ENCODE peak calls at places on chromosomes 1 and 21, in four cellular contexts. R is HepG2, A is WTC11, S is GM12878. P is an unnamed sample.

GRCh38 chr1:162663086-162663485 is 30.8 kb downstream of the DDR2 start:
- DNase-seq in R (no peak), A (no peak), S (no peak), P (no peak)

GRCh38 chr1:17162941-17163340 is 42.0 kb upstream of the PADI1 start:
- DNase-seq in R (no peak), A (no peak), S (no peak), P (peak; percentile 7)

GRCh38 chr21:44871576-44872265 is 1.8 kb downstream of the PTTG1IP start:
- DNase-seq in R (peak; percentile 71), A (no peak), S (no peak), P (no peak)

GRCh38 chr1:38114231-38114630 is 67.6 kb upstream of the POU3F1 start:
- DNase-seq in R (no peak), A (no peak), S (no peak), P (no peak)

GRCh38 chr1:155218854-155219591 is 10.5 kb downstream of the MTX1 start:
- DNase-seq in R (no peak), A (no peak), S (no peak), P (peak; percentile 82)

GRCh38 chr1:104195395-104195794 is 445.7 kb downstream of the AMY1C start:
- DNase-seq in R (peak; percentile 0), A (no peak), S (no peak), P (no peak)

GRCh38 chr1:80444171-80444570 is 1356.6 kb upstream of the ADGRL2 start:
- DNase-seq in R (no peak), A (no peak), S (no peak), P (no peak)

GRCh38 chr1:54465351-54465811 is 59.2 kb upstream of the SSBP3 start:
- DNase-seq in R (no peak), A (no peak), S (no peak), P (no peak)

GRCh38 chr21:33078907-33079582 is 9.1 kb downstream of the OLIG1 start:
- DNase-seq in R (peak; percentile 17), A (no peak), S (peak; percentile 88), P (peak; percentile 53)

GRCh38 chr1:4761324-4761723 is 106.9 kb downstream of the AJAP1 start:
- DNase-seq in R (no peak), A (no peak), S (no peak), P (no peak)

GRCh38 chr1:94037392-94038229 is 83.3 kb downstream of the ABCA4 start:
- DNase-seq in R (no peak), A (no peak), S (no peak), P (no peak)

GRCh38 chr1:94039514-94039870 is 81.5 kb downstream of the ABCA4 start:
- DNase-seq in R (peak; percentile 75), A (peak; percentile 86), S (no peak), P (peak; percentile 75)

GRCh38 chr1:94042388-94042787 is 78.6 kb downstream of the ABCA4 start:
- DNase-seq in R (no peak), A (no peak), S (no peak), P (no peak)

GRCh38 chr1:94038511-94038910 is 82.4 kb downstream of the ABCA4 start:
- DNase-seq in R (no peak), A (no peak), S (no peak), P (no peak)

DNA sequence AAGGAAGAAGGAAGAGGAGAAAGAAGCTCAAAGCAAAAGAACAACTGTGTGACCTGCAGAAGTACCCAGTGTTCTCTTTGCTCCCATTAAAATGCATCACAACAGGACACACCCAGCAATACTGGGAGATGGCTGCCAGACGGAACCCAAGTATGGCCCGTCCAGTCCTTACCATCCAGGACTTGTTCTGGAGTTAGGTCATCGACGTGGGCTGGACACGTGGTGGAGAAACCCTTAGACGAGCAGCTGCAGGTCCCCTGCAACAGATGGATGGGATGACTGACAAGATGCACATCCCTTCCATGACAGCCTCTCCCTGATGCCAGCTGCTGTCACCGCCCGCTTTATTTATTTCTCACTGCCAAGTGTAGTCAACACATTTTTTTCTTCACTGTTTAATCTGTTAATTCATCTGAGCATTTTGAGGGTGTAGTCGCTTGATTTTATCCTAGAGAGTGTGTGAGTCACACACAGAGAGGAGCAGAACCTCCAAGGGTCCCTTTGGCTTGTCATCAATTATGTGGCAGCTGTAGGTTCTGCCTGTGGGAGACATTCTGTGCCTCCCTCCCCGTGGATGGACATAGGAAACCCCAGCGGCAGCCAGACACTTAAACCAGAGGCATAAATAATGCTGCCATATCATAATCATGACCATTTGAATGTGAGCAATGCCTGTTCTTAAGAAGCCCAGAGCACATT is 80.9 kb downstream of the ABCA4 start:
- DNase-seq in R (no peak), A (no peak), S (no peak), P (no peak)
- TF ChIP-seq CTCF in R (no peak), A (no peak), S (no peak), P (no peak)

DNA sequence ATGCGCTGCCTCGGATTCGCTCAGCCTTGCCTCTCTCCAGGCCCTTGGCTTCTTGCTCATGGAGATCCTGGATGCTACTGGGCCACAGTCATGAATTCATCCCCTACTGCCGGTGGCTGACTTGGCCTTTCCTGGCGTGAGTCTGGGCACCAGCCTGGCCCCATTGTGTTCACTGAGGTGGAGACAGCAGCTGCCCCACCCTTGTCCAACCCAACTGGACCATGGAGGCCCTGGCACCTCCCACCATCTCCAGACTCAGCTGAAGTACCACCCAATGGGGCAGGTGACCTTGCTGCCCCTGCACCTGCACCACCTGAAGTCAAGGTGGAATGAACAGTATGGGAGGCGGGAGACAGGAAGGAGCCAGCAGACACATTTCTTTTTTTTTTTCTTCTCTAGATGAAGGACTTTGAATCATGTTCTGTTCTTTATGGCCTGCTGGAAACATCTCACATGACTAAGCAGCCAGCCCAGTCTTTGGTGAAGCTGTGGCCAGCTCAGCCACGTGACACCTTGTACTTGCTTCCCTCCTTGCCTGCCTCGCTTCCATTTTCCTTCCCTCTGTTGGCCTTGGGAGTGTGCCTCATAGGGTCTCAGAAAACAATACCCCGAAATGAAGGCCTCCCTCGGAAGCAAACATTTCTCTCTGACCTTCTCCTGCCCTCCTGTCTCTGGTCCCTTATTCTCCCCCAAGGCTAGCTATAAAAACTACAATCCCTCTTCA is 3.8 kb upstream of the SLC30A2 start:
- DNase-seq in R (no peak), A (no peak), S (no peak), P (peak; percentile 43)
- TF ChIP-seq CBFB in R (no peak), A (no peak), S (no peak), P (no peak)

DNA sequence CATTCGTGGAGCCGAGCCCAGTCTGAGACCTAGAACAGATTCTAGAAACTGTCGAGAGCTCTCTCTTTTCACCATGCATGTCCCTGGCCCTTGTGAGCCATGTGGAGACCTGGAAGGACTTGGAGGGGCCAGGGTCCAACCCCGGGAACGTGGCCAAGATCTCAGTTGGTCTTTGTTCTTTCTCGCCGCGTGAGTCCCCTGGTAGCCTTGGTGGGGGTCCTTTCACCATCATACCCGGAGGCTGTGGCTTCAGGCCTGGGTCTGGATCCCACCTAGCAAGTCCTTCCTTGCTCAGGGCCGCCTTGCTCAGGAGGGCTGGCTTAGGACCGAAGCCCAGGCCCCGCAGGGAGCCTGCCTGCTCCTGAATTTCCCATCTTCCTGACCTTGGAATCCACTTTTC is 168.0 kb downstream of the CAMTA1 start:
- DNase-seq in R (no peak), A (no peak), S (no peak), P (no peak)
- TF ChIP-seq CTCF in R (no peak), A (no peak), S (no peak), P (no peak)

DNA sequence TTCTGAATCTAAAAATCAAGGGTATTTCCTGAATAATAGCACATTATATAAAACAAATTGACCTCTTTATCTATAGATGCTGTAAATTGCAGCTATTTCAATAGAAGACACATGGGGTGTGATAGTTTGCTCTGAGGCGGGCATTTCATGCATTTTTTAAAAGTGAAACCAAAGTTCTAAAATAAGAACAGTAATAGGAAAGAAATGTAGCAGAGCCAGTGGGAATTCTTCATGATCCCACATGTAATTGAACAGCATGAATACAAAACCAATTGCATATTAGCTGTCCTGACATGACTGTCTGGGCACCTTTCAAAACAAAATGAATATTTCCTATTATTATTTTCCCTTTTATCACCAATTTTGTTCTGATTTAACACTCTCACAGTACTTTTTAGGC is 85.0 kb downstream of the RGS21 start:
- DNase-seq in R (no peak), A (no peak), S (no peak), P (no peak)
- TF ChIP-seq CBFB in R (no peak), A (no peak), S (no peak), P (no peak)

DNA sequence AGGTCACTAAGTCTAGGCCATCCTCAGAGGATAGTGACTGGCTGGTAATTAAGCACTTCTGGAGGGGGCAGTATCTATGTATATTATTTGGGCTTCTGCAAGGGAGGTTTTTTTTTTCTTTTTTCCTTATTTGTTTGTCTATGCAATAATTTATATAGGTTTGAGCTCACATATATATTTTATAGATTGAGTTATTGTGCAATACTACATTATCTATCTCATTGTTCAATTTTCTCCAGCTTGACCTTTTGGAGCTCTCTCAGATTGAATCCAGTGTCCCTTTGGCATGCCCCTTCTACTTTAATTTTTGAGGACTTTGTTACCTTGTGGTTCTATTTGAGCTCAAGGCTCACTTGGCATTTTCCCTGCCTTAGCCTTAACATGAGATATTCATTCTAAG is 852.1 kb downstream of the KCNT2 start:
- DNase-seq in R (no peak), A (no peak), S (no peak), P (no peak)
- TF ChIP-seq CTCF in R (no peak), A (no peak), S (no peak), P (no peak)

GRCh38 chr1:9275567-9276034 is 17.1 kb upstream of the SPSB1 start:
- DNase-seq in R (peak; percentile 46), A (no peak), S (peak; percentile 59), P (peak; percentile 60)
- TF ChIP-seq CBFB in R (no peak), A (no peak), S (no peak), P (no peak)

GRCh38 chr1:180360333-180361075 is 130.4 kb downstream of the LHX4 start:
- DNase-seq in R (no peak), A (no peak), S (no peak), P (no peak)

GRCh38 chr1:180366386-180367068 is 135.8 kb downstream of the ACBD6 start:
- DNase-seq in R (no peak), A (no peak), S (no peak), P (no peak)

GRCh38 chr1:180369061-180369460 is 133.3 kb downstream of the ACBD6 start:
- DNase-seq in R (no peak), A (no peak), S (no peak), P (no peak)

GRCh38 chr1:180363596-180363995 is 133.5 kb downstream of the LHX4 start:
- DNase-seq in R (no peak), A (no peak), S (no peak), P (no peak)

GRCh38 chr1:180365039-180365438 is 135.0 kb downstream of the LHX4 start:
- DNase-seq in R (peak; percentile 9), A (no peak), S (no peak), P (peak; percentile 28)
- TF ChIP-seq CTCF in R (no peak), A (peak; percentile 18), S (peak; percentile 46), P (peak; percentile 49)

GRCh38 chr1:244435562-244436205 is 16.0 kb downstream of the ADSS2 start:
- DNase-seq in R (peak; percentile 58), A (no peak), S (no peak), P (no peak)
- TF ChIP-seq CBFB in R (no peak), A (no peak), S (no peak), P (no peak)

P was measured in K562.